ENCODE peak calls at places on chromosomes 7 and 10, in six cellular contexts. One of them, this sample, is unnamed.

GRCh38 chr10:129916506-129916995 is 47.5 kb downstream of the EBF3 start:
- DNase-seq in brain microvascular endothelial cell: no peak
- DNase-seq in esophagus squamous epithelium: no peak
- DNase-seq in endodermal cell: no peak
- DNase-seq in tibial artery: no peak
- DNase-seq in hepatocyte: no peak
- DNase-seq in this sample: no peak

GRCh38 chr10:104054430-104054829 is 31.2 kb downstream of the COL17A1 start:
- DNase-seq in endodermal cell: no peak
- DNase-seq in hepatocyte: no peak
- DNase-seq in brain microvascular endothelial cell: no peak
- DNase-seq in tibial artery: no peak
- DNase-seq in esophagus squamous epithelium: no peak
- DNase-seq in this sample: no peak

GRCh38 chr7:123271231-123271630 is 71.5 kb upstream of the SLC13A1 start:
- DNase-seq in tibial artery: no peak
- DNase-seq in endodermal cell: no peak
- DNase-seq in hepatocyte: peak; percentile 23
- DNase-seq in brain microvascular endothelial cell: peak; percentile 69
- DNase-seq in esophagus squamous epithelium: no peak
- DNase-seq in this sample: no peak

GRCh38 chr7:44962483-44963251 is 16.1 kb downstream of the MYO1G start:
- DNase-seq in hepatocyte: peak; percentile 53
- DNase-seq in tibial artery: no peak
- DNase-seq in esophagus squamous epithelium: no peak
- DNase-seq in endodermal cell: peak; percentile 82
- DNase-seq in brain microvascular endothelial cell: no peak
- DNase-seq in this sample: peak; percentile 36

GRCh38 chr7:41969713-41970112 is 266.8 kb upstream of the INHBA start:
- DNase-seq in brain microvascular endothelial cell: no peak
- DNase-seq in hepatocyte: no peak
- DNase-seq in endodermal cell: no peak
- DNase-seq in esophagus squamous epithelium: no peak
- DNase-seq in tibial artery: no peak
- DNase-seq in this sample: no peak

GRCh38 chr10:78980815-78981214 is 88.0 kb upstream of the ZMIZ1 start:
- DNase-seq in esophagus squamous epithelium: no peak
- DNase-seq in brain microvascular endothelial cell: no peak
- DNase-seq in tibial artery: no peak
- DNase-seq in endodermal cell: no peak
- DNase-seq in hepatocyte: no peak
- DNase-seq in this sample: no peak

GRCh38 chr10:123117644-123118409 is 17.9 kb upstream of the HMX3 start:
- DNase-seq in hepatocyte: no peak
- DNase-seq in brain microvascular endothelial cell: no peak
- DNase-seq in esophagus squamous epithelium: no peak
- DNase-seq in tibial artery: no peak
- DNase-seq in endodermal cell: peak; percentile 89
- DNase-seq in this sample: no peak

GRCh38 chr10:50621981-50622496 is 1.7 kb downstream of the SGMS1 start:
- DNase-seq in hepatocyte: peak; percentile 93
- DNase-seq in endodermal cell: peak; percentile 83
- DNase-seq in brain microvascular endothelial cell: peak; percentile 96
- DNase-seq in tibial artery: peak; percentile 99
- DNase-seq in esophagus squamous epithelium: peak; percentile 41
- DNase-seq in this sample: peak; percentile 90

GRCh38 chr10:17043586-17043985 is 86.0 kb downstream of the CUBN start:
- DNase-seq in tibial artery: no peak
- DNase-seq in brain microvascular endothelial cell: no peak
- DNase-seq in hepatocyte: no peak
- DNase-seq in esophagus squamous epithelium: no peak
- DNase-seq in endodermal cell: no peak
- DNase-seq in this sample: no peak

GRCh38 chr10:52226448-52226847 is 87.6 kb upstream of the DKK1 start:
- DNase-seq in esophagus squamous epithelium: no peak
- DNase-seq in brain microvascular endothelial cell: peak; percentile 80
- DNase-seq in tibial artery: no peak
- DNase-seq in endodermal cell: no peak
- DNase-seq in hepatocyte: no peak
- DNase-seq in this sample: no peak

GRCh38 chr7:16086743-16087142 is 334.6 kb downstream of the CRPPA start:
- DNase-seq in endodermal cell: no peak
- DNase-seq in brain microvascular endothelial cell: no peak
- DNase-seq in hepatocyte: no peak
- DNase-seq in tibial artery: no peak
- DNase-seq in esophagus squamous epithelium: no peak
- DNase-seq in this sample: no peak

GRCh38 chr7:107118109-107118900 is 50.5 kb upstream of the HBP1 start:
- DNase-seq in brain microvascular endothelial cell: no peak
- DNase-seq in endodermal cell: no peak
- DNase-seq in hepatocyte: no peak
- DNase-seq in tibial artery: no peak
- DNase-seq in esophagus squamous epithelium: no peak
- DNase-seq in this sample: no peak

GRCh38 chr7:139896831-139897230 is 67.8 kb downstream of the TBXAS1 start:
- DNase-seq in tibial artery: no peak
- DNase-seq in esophagus squamous epithelium: no peak
- DNase-seq in hepatocyte: no peak
- DNase-seq in endodermal cell: no peak
- DNase-seq in brain microvascular endothelial cell: no peak
- DNase-seq in this sample: no peak

GRCh38 chr10:126171555-126171954 is 216.7 kb downstream of the ADAM12 start:
- DNase-seq in brain microvascular endothelial cell: peak; percentile 90
- DNase-seq in tibial artery: no peak
- DNase-seq in esophagus squamous epithelium: no peak
- DNase-seq in hepatocyte: no peak
- DNase-seq in endodermal cell: no peak
- DNase-seq in this sample: no peak

GRCh38 chr10:132808247-132808567 is 22.3 kb upstream of the NKX6-2 start:
- DNase-seq in brain microvascular endothelial cell: no peak
- DNase-seq in hepatocyte: no peak
- DNase-seq in tibial artery: no peak
- DNase-seq in endodermal cell: no peak
- DNase-seq in esophagus squamous epithelium: no peak
- DNase-seq in this sample: no peak

GRCh38 chr7:93945083-93945482 is 23.5 kb downstream of the GNG11 start:
- DNase-seq in hepatocyte: no peak
- DNase-seq in brain microvascular endothelial cell: no peak
- DNase-seq in endodermal cell: no peak
- DNase-seq in tibial artery: no peak
- DNase-seq in esophagus squamous epithelium: no peak
- DNase-seq in this sample: no peak

GRCh38 chr10:86744067-86744725 is 12.2 kb upstream of the BMPR1A start:
- DNase-seq in endodermal cell: no peak
- DNase-seq in tibial artery: peak; percentile 39
- DNase-seq in brain microvascular endothelial cell: no peak
- DNase-seq in hepatocyte: no peak
- DNase-seq in esophagus squamous epithelium: no peak
- DNase-seq in this sample: no peak

GRCh38 chr7:21550821-21551531 is 8.1 kb downstream of the DNAH11 start:
- DNase-seq in endodermal cell: peak; percentile 84
- DNase-seq in brain microvascular endothelial cell: no peak
- DNase-seq in esophagus squamous epithelium: no peak
- DNase-seq in hepatocyte: peak; percentile 13
- DNase-seq in tibial artery: no peak
- DNase-seq in this sample: no peak

GRCh38 chr10:63071145-63071544 is 62.0 kb upstream of the NRBF2 start:
- DNase-seq in brain microvascular endothelial cell: no peak
- DNase-seq in tibial artery: no peak
- DNase-seq in endodermal cell: no peak
- DNase-seq in hepatocyte: no peak
- DNase-seq in esophagus squamous epithelium: no peak
- DNase-seq in this sample: peak; percentile 33
- H3K27ac ChIP-seq in brain microvascular endothelial cell: no peak overlapping the region
- H3K27ac ChIP-seq in tibial artery: no peak overlapping the region
- H3K27ac ChIP-seq in endodermal cell: no peak overlapping the region
- H3K27ac ChIP-seq in hepatocyte: no peak overlapping the region
- H3K27ac ChIP-seq in esophagus squamous epithelium: no peak overlapping the region
- H3K27ac ChIP-seq in this sample: no peak overlapping the region

GRCh38 chr10:121217331-121217730 is 366.2 kb downstream of the WDR11 start:
- DNase-seq in hepatocyte: no peak
- DNase-seq in tibial artery: no peak
- DNase-seq in brain microvascular endothelial cell: no peak
- DNase-seq in esophagus squamous epithelium: no peak
- DNase-seq in endodermal cell: no peak
- DNase-seq in this sample: no peak
- H3K27ac ChIP-seq in hepatocyte: peak overlapping the region; percentile 24
- H3K27ac ChIP-seq in tibial artery: no peak overlapping the region
- H3K27ac ChIP-seq in brain microvascular endothelial cell: no peak overlapping the region
- H3K27ac ChIP-seq in esophagus squamous epithelium: no peak overlapping the region
- H3K27ac ChIP-seq in endodermal cell: no peak overlapping the region
- H3K27ac ChIP-seq in this sample: no peak overlapping the region

DNA sequence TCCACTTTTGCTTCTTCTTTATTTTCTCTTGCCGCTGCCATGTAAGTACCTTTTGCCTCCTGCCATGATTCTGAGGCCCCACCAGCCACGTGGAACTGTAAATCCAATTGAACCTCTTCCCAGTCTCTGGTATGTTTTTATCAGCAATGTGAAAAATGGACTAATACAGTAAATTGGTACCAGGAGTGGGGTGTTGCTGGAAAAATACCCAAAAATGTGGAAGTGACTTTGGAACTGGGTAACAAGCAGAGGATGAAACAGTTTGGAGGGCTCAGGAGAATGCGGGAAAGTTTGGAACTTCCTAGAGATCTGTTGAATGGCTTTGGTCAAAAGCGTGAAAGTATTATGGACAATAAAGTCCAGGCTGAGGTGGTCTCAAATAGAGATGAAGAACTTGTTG is 670.3 kb upstream of the ZWINT start:
- DNase-seq in tibial artery: no peak
- DNase-seq in endodermal cell: no peak
- DNase-seq in hepatocyte: no peak
- DNase-seq in brain microvascular endothelial cell: no peak
- DNase-seq in esophagus squamous epithelium: no peak
- DNase-seq in this sample: no peak
- H3K27ac ChIP-seq in tibial artery: no peak overlapping the region
- H3K27ac ChIP-seq in endodermal cell: no peak overlapping the region
- H3K27ac ChIP-seq in hepatocyte: no peak overlapping the region
- H3K27ac ChIP-seq in brain microvascular endothelial cell: no peak overlapping the region
- H3K27ac ChIP-seq in esophagus squamous epithelium: no peak overlapping the region
- H3K27ac ChIP-seq in this sample: no peak overlapping the region

GRCh38 chr10:124525751-124526600 is 64.4 kb downstream of the LHPP start:
- DNase-seq in brain microvascular endothelial cell: no peak
- DNase-seq in tibial artery: no peak
- DNase-seq in hepatocyte: no peak
- DNase-seq in endodermal cell: no peak
- DNase-seq in esophagus squamous epithelium: no peak
- DNase-seq in this sample: no peak
- H3K27ac ChIP-seq in brain microvascular endothelial cell: no peak overlapping the region
- H3K27ac ChIP-seq in tibial artery: no peak overlapping the region
- H3K27ac ChIP-seq in hepatocyte: no peak overlapping the region
- H3K27ac ChIP-seq in endodermal cell: no peak overlapping the region
- H3K27ac ChIP-seq in esophagus squamous epithelium: no peak overlapping the region
- H3K27ac ChIP-seq in this sample: peak overlapping the region; percentile 82